ENCODE peak calls at places on chromosomes 16 and 17, in four cellular contexts. One of them, this sample, is unnamed.

GRCh38 chr17:48597775-48598631 is 4.4 kb upstream of the HOXB5 start:
- DNase-seq in uterus: peak
- DNase-seq in colonic mucosa: peak
- DNase-seq in psoas muscle: peak
- DNase-seq in this sample: no peak

GRCh38 chr17:5011928-5012327 is 14.2 kb downstream of the KIF1C start:
- DNase-seq in uterus: no peak
- DNase-seq in colonic mucosa: no peak
- DNase-seq in psoas muscle: no peak
- DNase-seq in this sample: no peak

GRCh38 chr16:19926449-19927390 is 42.1 kb upstream of the GPRC5B start:
- DNase-seq in uterus: no peak
- DNase-seq in colonic mucosa: no peak
- DNase-seq in psoas muscle: no peak
- DNase-seq in this sample: peak

GRCh38 chr16:71557954-71558582 is 18.8 kb downstream of the TAT start:
- DNase-seq in uterus: no peak
- DNase-seq in colonic mucosa: no peak
- DNase-seq in psoas muscle: no peak
- DNase-seq in this sample: no peak

GRCh38 chr17:13518271-13519000 is 83.3 kb downstream of the HS3ST3A1 start:
- DNase-seq in uterus: peak
- DNase-seq in colonic mucosa: no peak
- DNase-seq in psoas muscle: no peak
- DNase-seq in this sample: peak

GRCh38 chr17:82022981-82023446 is at the start of gene LRRC45:
- DNase-seq in uterus: peak
- DNase-seq in colonic mucosa: peak
- DNase-seq in psoas muscle: peak
- DNase-seq in this sample: peak

GRCh38 chr17:1060991-1061390 is 64.1 kb downstream of the TIMM22 start:
- DNase-seq in uterus: no peak
- DNase-seq in colonic mucosa: peak
- DNase-seq in psoas muscle: peak
- DNase-seq in this sample: peak

GRCh38 chr17:55659661-55660060 is 63.0 kb downstream of the TMEM100 start:
- DNase-seq in uterus: no peak
- DNase-seq in colonic mucosa: no peak
- DNase-seq in psoas muscle: no peak
- DNase-seq in this sample: no peak

GRCh38 chr16:89288577-89288844 is 71.0 kb downstream of the ZNF778 start:
- DNase-seq in uterus: no peak
- DNase-seq in colonic mucosa: no peak
- DNase-seq in psoas muscle: no peak
- DNase-seq in this sample: no peak

GRCh38 chr16:52603015-52603414 is 56.1 kb upstream of the TOX3 start:
- DNase-seq in uterus: no peak
- DNase-seq in colonic mucosa: peak
- DNase-seq in psoas muscle: no peak
- DNase-seq in this sample: no peak

GRCh38 chr17:56779898-56780777 is 53.6 kb downstream of the C17orf67 start:
- DNase-seq in uterus: peak
- DNase-seq in colonic mucosa: peak
- DNase-seq in psoas muscle: peak
- DNase-seq in this sample: peak
- H3K27ac ChIP-seq in uterus: no peak
- H3K27ac ChIP-seq in colonic mucosa: no peak
- H3K27ac ChIP-seq in psoas muscle: no peak
- H3K27ac ChIP-seq in this sample: no peak

GRCh38 chr16:49647673-49648072 is 208.2 kb downstream of the ZNF423 start:
- DNase-seq in uterus: no peak
- DNase-seq in colonic mucosa: no peak
- DNase-seq in psoas muscle: no peak
- DNase-seq in this sample: no peak
- TF ChIP-seq CTCF in uterus: no peak
- TF ChIP-seq CTCF in colonic mucosa: no peak
- TF ChIP-seq CTCF in psoas muscle: no peak
- TF ChIP-seq CTCF in this sample: no peak

GRCh38 chr17:34719569-34719968 is 140.2 kb downstream of the TMEM132E start:
- DNase-seq in uterus: no peak
- DNase-seq in colonic mucosa: no peak
- DNase-seq in psoas muscle: no peak
- DNase-seq in this sample: no peak
- H3K27ac ChIP-seq in uterus: no peak
- H3K27ac ChIP-seq in colonic mucosa: no peak
- H3K27ac ChIP-seq in psoas muscle: no peak
- H3K27ac ChIP-seq in this sample: no peak

GRCh38 chr16:2786061-2786825 is 1.1 kb downstream of the PRSS33 start:
- DNase-seq in uterus: no peak
- DNase-seq in colonic mucosa: no peak
- DNase-seq in psoas muscle: no peak
- DNase-seq in this sample: no peak

GRCh38 chr16:2786826-2787151 is 571 bp downstream of the PRSS33 start:
- DNase-seq in uterus: no peak
- DNase-seq in colonic mucosa: no peak
- DNase-seq in psoas muscle: no peak
- DNase-seq in this sample: no peak

GRCh38 chr16:2784536-2785100 is 2.7 kb downstream of the PRSS33 start:
- DNase-seq in uterus: peak
- DNase-seq in colonic mucosa: no peak
- DNase-seq in psoas muscle: no peak
- DNase-seq in this sample: no peak

GRCh38 chr16:2783581-2784375 is 3.6 kb downstream of the PRSS33 start:
- DNase-seq in uterus: peak
- DNase-seq in colonic mucosa: no peak
- DNase-seq in psoas muscle: no peak
- DNase-seq in this sample: no peak

DNA sequence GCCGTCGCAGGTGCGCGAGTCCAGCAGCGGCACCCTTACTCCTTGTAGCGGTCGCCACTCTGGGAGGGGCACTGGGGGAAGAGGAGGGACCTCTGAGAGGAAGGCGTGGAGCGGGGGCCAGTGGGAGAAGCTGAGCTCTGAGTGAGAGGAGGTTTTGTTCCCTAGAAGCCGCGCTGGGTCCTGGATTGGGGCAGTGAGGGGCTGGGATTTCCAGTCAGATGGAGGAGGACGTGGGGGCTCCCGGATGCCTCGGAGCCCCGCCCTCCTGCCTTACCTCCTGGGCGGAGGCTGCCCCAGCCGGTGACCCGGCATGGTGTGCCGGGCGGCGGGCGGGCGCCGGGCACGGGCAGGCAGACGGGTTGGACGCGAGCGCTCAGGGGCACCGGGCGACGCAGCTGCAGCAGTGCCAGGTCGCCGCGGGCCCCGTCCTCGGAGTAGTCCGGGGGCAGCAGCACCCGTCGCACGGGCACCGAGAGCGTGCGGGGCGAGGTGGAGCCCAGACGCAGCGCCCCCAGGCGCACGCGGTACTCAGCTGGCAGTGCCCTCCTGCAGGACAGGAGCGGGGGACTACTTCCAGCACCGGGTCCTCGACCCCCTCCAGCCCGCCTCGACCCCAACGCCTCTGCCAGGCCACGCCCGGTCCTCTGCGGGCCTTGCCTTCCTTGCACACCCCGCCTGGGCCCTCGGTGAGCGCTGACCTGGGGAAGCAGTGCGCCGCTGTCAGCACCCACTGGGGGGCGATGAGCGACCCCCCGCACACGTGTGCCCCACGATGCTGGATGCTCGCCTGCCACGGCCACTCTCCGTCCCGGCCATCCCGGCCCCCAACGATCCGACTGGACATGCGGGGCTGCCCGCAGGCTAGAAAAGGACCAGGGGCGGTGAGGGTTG is 2.0 kb downstream of the PRSS33 start:
- DNase-seq in uterus: no peak
- DNase-seq in colonic mucosa: no peak
- DNase-seq in psoas muscle: no peak
- DNase-seq in this sample: no peak
- TF ChIP-seq CTCF in uterus: no peak
- TF ChIP-seq CTCF in colonic mucosa: no peak
- TF ChIP-seq CTCF in psoas muscle: no peak
- TF ChIP-seq CTCF in this sample: peak

DNA sequence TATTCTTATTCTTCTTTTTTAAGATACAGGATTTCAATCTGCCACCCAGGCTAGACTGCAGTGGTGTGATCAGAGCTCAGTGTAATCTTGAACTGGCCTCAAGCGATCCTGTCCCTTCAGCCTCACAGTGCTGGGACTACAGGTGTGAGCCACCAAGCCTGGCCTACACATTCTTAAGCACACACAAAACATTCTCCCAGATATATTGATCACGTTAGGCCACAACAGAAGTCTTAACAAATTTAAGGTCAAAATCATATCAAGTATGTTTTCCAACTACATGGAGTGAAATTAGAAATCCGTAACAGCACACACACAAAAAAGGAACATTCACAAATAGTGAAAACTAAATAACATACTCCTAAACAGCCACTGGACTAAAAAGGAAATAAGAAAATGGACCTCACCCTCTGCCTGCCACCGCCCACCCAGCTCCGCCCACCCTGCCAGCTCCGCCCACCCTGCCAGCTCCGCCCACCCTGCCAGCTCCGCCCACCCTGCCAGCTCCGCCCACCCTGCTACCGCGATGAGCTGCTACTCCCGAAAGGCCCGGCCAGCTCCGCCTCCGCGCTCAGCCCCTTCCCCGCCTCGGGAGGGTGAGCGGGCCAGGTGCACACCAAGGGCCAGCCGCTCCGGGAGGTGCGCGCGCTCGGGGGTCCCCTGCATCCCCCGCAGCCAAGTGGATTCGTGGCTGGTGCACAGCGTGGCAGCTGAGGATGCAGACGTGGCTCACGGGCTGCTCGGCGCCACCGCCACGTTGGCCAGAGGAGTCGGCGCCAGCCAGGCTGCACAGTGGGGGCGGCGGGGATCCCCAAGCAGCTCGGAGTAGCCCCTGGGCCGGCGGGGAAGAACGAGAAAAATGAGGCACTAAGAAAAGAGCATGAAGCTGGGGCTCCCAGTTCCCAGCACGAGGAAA is 41.2 kb downstream of the C16orf87 start:
- DNase-seq in uterus: peak
- DNase-seq in colonic mucosa: peak
- DNase-seq in psoas muscle: peak
- DNase-seq in this sample: no peak
- H3K27ac ChIP-seq in uterus: peak
- H3K27ac ChIP-seq in colonic mucosa: no peak
- H3K27ac ChIP-seq in psoas muscle: peak
- H3K27ac ChIP-seq in this sample: peak

GRCh38 chr16:30924086-30924714 is 828 bp downstream of the FBXL19 start:
- DNase-seq in uterus: peak
- DNase-seq in colonic mucosa: peak
- DNase-seq in psoas muscle: no peak
- DNase-seq in this sample: no peak

GRCh38 chr16:30922960-30923535 is 324 bp upstream of the FBXL19 start:
- DNase-seq in uterus: peak
- DNase-seq in colonic mucosa: peak
- DNase-seq in psoas muscle: peak
- DNase-seq in this sample: peak

GRCh38 chr16:30922420-30922959 is 882 bp upstream of the FBXL19 start:
- DNase-seq in uterus: peak
- DNase-seq in colonic mucosa: peak
- DNase-seq in psoas muscle: peak
- DNase-seq in this sample: peak

GRCh38 chr16:30924797-30925645 is 1.6 kb downstream of the FBXL19 start:
- DNase-seq in uterus: no peak
- DNase-seq in colonic mucosa: no peak
- DNase-seq in psoas muscle: no peak
- DNase-seq in this sample: no peak

GRCh38 chr16:30923554-30924085 is at the start of gene FBXL19:
- DNase-seq in uterus: peak
- DNase-seq in colonic mucosa: no peak
- DNase-seq in psoas muscle: peak
- DNase-seq in this sample: no peak
- TF ChIP-seq CTCF in uterus: no peak
- TF ChIP-seq CTCF in colonic mucosa: no peak
- TF ChIP-seq CTCF in psoas muscle: no peak
- TF ChIP-seq CTCF in this sample: no peak

GRCh38 chr17:40618754-40619625 is 28.6 kb downstream of the SMARCE1 start:
- DNase-seq in uterus: no peak
- DNase-seq in colonic mucosa: peak
- DNase-seq in psoas muscle: no peak
- DNase-seq in this sample: no peak

GRCh38 chr17:40622509-40622928 is 25.1 kb downstream of the SMARCE1 start:
- DNase-seq in uterus: no peak
- DNase-seq in colonic mucosa: no peak
- DNase-seq in psoas muscle: no peak
- DNase-seq in this sample: no peak

GRCh38 chr17:40621019-40621418 is 26.6 kb downstream of the SMARCE1 start:
- DNase-seq in uterus: no peak
- DNase-seq in colonic mucosa: no peak
- DNase-seq in psoas muscle: no peak
- DNase-seq in this sample: no peak

GRCh38 chr17:40623419-40624217 is 24.0 kb downstream of the SMARCE1 start:
- DNase-seq in uterus: no peak
- DNase-seq in colonic mucosa: no peak
- DNase-seq in psoas muscle: no peak
- DNase-seq in this sample: no peak

DNA sequence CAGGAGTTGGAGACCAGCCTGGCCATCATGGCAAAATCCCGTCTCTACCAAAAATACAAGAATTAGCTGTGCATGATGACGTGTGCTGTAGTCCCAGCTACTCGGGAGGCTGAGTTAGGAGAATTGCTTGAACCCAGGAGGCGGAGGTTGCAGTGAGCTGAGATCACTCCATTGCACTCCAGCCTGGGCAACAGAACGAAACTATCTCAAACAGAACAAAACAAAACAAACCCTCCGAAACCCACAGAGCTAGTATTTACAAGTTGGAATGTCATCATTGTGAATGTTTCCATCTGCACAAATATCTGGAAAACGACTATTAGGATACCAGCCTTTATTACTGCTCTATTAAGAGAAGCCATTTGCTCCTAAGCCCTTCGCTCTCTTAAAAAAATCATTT is 26.1 kb downstream of the SMARCE1 start:
- DNase-seq in uterus: no peak
- DNase-seq in colonic mucosa: no peak
- DNase-seq in psoas muscle: no peak
- DNase-seq in this sample: peak
- H3K27ac ChIP-seq in uterus: peak
- H3K27ac ChIP-seq in colonic mucosa: no peak
- H3K27ac ChIP-seq in psoas muscle: no peak
- H3K27ac ChIP-seq in this sample: peak